ENCODE peak calls at places on chromosomes 3 and 15, in six cellular contexts. D, B, V, H, P and C are unnamed samples.

GRCh38 chr3:8712045-8712870 is 21.3 kb upstream of the CAV3 start:
- DNase-seq in H (no peak), B (peak), V (no peak), P (peak), D (peak), C (peak)

GRCh38 chr15:73886717-73887345 is 13.5 kb downstream of the TBC1D21 start:
- DNase-seq in D (no peak), V (no peak), H (no peak), P (no peak), B (no peak), C (no peak)

GRCh38 chr3:196969660-196970546 is 1.3 kb upstream of the PIGZ start:
- DNase-seq in V (peak), H (peak), P (no peak), B (peak), D (peak), C (peak)

GRCh38 chr3:188185717-188186236 is 31.8 kb downstream of the LPP start:
- DNase-seq in D (no peak), H (no peak), V (no peak), B (peak), P (no peak), C (peak)

GRCh38 chr3:127035672-127036071 is 52.8 kb downstream of the PLXNA1 start:
- DNase-seq in V (peak), B (peak), D (no peak), H (no peak), P (peak), C (no peak)

GRCh38 chr3:94336076-94336741 is 273.3 kb downstream of the NSUN3 start:
- DNase-seq in D (no peak), V (peak), B (peak), H (no peak), P (peak), C (no peak)

GRCh38 chr3:10568549-10568948 is 63.2 kb upstream of the ATP2B2 start:
- DNase-seq in H (no peak), B (no peak), V (no peak), D (no peak), P (no peak), C (no peak)

GRCh38 chr3:172341482-172342059 is 106.7 kb downstream of the GHSR start:
- DNase-seq in H (no peak), V (peak), D (peak), P (peak), B (peak), C (no peak)

GRCh38 chr3:133532951-133533350 is 40.5 kb upstream of the CDV3 start:
- DNase-seq in D (no peak), P (no peak), B (no peak), H (no peak), V (no peak), C (no peak)

GRCh38 chr15:74716647-74717046 is 8.7 kb downstream of the CYP1A1 start:
- DNase-seq in B (peak), V (no peak), H (no peak), D (no peak), P (no peak), C (no peak)

GRCh38 chr15:32790352-32790999 is 72.7 kb downstream of the GREM1 start:
- DNase-seq in B (peak), P (no peak), D (no peak), V (no peak), H (no peak), C (no peak)

GRCh38 chr3:4720316-4721075 is 227.3 kb downstream of the ITPR1 start:
- DNase-seq in H (no peak), D (no peak), B (peak), P (peak), V (peak), C (peak)

GRCh38 chr3:46065294-46065705 is 38.0 kb upstream of the XCR1 start:
- DNase-seq in D (peak), H (peak), V (peak), P (no peak), B (peak), C (peak)

GRCh38 chr3:114404590-114404989 is 110.8 kb downstream of the TIGIT start:
- DNase-seq in V (no peak), H (no peak), B (no peak), D (no peak), P (peak), C (no peak)

GRCh38 chr3:197420115-197420514 is 121.7 kb upstream of the DLG1 start:
- DNase-seq in D (no peak), P (peak), V (no peak), B (no peak), H (no peak), C (peak)

GRCh38 chr3:188106898-188107684 is 46.9 kb upstream of the LPP start:
- DNase-seq in P (no peak), V (no peak), H (no peak), D (no peak), B (no peak), C (no peak)

GRCh38 chr15:32743411-32744145 is 25.8 kb downstream of the GREM1 start:
- DNase-seq in H (no peak), V (no peak), B (peak), D (no peak), P (no peak), C (no peak)